ENCODE peak calls at places on chromosomes 1 and 21, in six cellular contexts. One of them, this sample, is unnamed.

GRCh38 chr1:84122780-84123382 is 21.2 kb upstream of the PRKACB start:
- DNase-seq in ELR: peak
- DNase-seq in lower leg skin: no peak
- DNase-seq in GM23248: peak
- DNase-seq in H1: no peak
- DNase-seq in uterus: peak
- DNase-seq in this sample: no peak

GRCh38 chr1:224519874-224520273 is 85.3 kb upstream of the WDR26 start:
- DNase-seq in ELR: no peak
- DNase-seq in uterus: no peak
- DNase-seq in GM23248: peak
- DNase-seq in lower leg skin: no peak
- DNase-seq in H1: no peak
- DNase-seq in this sample: no peak

GRCh38 chr1:107870691-107871090 is 94.3 kb downstream of the VAV3 start:
- DNase-seq in GM23248: peak
- DNase-seq in uterus: no peak
- DNase-seq in H1: no peak
- DNase-seq in ELR: no peak
- DNase-seq in lower leg skin: no peak
- DNase-seq in this sample: no peak

GRCh38 chr1:9181176-9181906 is 52.4 kb upstream of the GPR157 start:
- DNase-seq in uterus: peak
- DNase-seq in lower leg skin: peak
- DNase-seq in H1: no peak
- DNase-seq in GM23248: peak
- DNase-seq in ELR: peak
- DNase-seq in this sample: peak

GRCh38 chr1:98709906-98710305 is 48.4 kb downstream of the SNX7 start:
- DNase-seq in lower leg skin: no peak
- DNase-seq in H1: no peak
- DNase-seq in ELR: no peak
- DNase-seq in GM23248: no peak
- DNase-seq in uterus: no peak
- DNase-seq in this sample: no peak

GRCh38 chr1:99305626-99306025 is 41.3 kb downstream of the PLPPR4 start:
- DNase-seq in GM23248: peak
- DNase-seq in uterus: no peak
- DNase-seq in lower leg skin: no peak
- DNase-seq in H1: no peak
- DNase-seq in ELR: peak
- DNase-seq in this sample: no peak

GRCh38 chr1:12031039-12031980 is 12.0 kb downstream of the MIIP start:
- DNase-seq in lower leg skin: no peak
- DNase-seq in GM23248: peak
- DNase-seq in H1: no peak
- DNase-seq in ELR: peak
- DNase-seq in uterus: no peak
- DNase-seq in this sample: peak

GRCh38 chr1:5516756-5517155 is 475.5 kb downstream of the NPHP4 start:
- DNase-seq in ELR: no peak
- DNase-seq in H1: no peak
- DNase-seq in lower leg skin: peak
- DNase-seq in GM23248: no peak
- DNase-seq in uterus: no peak
- DNase-seq in this sample: no peak

GRCh38 chr21:21688877-21689276 is 690.7 kb downstream of the NCAM2 start:
- DNase-seq in ELR: peak
- DNase-seq in lower leg skin: no peak
- DNase-seq in H1: peak
- DNase-seq in GM23248: peak
- DNase-seq in uterus: no peak
- DNase-seq in this sample: no peak

GRCh38 chr1:235844776-235845175 is 21.9 kb downstream of the LYST start:
- DNase-seq in ELR: no peak
- DNase-seq in lower leg skin: no peak
- DNase-seq in H1: no peak
- DNase-seq in GM23248: no peak
- DNase-seq in uterus: no peak
- DNase-seq in this sample: no peak

GRCh38 chr1:33876970-33877680 is 13.2 kb downstream of the HMGB4 start:
- DNase-seq in uterus: no peak
- DNase-seq in ELR: no peak
- DNase-seq in lower leg skin: no peak
- DNase-seq in H1: no peak
- DNase-seq in GM23248: peak
- DNase-seq in this sample: no peak

GRCh38 chr1:58932820-58933598 is 149.2 kb upstream of the JUN start:
- DNase-seq in lower leg skin: no peak
- DNase-seq in uterus: no peak
- DNase-seq in ELR: peak
- DNase-seq in GM23248: peak
- DNase-seq in H1: no peak
- DNase-seq in this sample: no peak

GRCh38 chr1:52635321-52636089 is 2.5 kb downstream of the SHISAL2A start:
- DNase-seq in uterus: no peak
- DNase-seq in lower leg skin: no peak
- DNase-seq in GM23248: no peak
- DNase-seq in ELR: no peak
- DNase-seq in H1: no peak
- DNase-seq in this sample: no peak

GRCh38 chr1:68227598-68227997 is 4.7 kb downstream of the WLS start:
- DNase-seq in ELR: no peak
- DNase-seq in GM23248: no peak
- DNase-seq in lower leg skin: no peak
- DNase-seq in uterus: no peak
- DNase-seq in H1: no peak
- DNase-seq in this sample: no peak

GRCh38 chr1:109079240-109079622 is 3.4 kb upstream of the TAF13 start:
- DNase-seq in H1: no peak
- DNase-seq in lower leg skin: no peak
- DNase-seq in ELR: no peak
- DNase-seq in GM23248: no peak
- DNase-seq in uterus: no peak
- DNase-seq in this sample: no peak

GRCh38 chr1:64680601-64681000 is 64.3 kb upstream of the RAVER2 start:
- DNase-seq in uterus: no peak
- DNase-seq in GM23248: no peak
- DNase-seq in ELR: no peak
- DNase-seq in lower leg skin: no peak
- DNase-seq in H1: no peak
- DNase-seq in this sample: no peak

GRCh38 chr1:1616838-1617237 is 1.5 kb downstream of the MIB2 start:
- DNase-seq in ELR: no peak
- DNase-seq in uterus: no peak
- DNase-seq in H1: no peak
- DNase-seq in GM23248: no peak
- DNase-seq in lower leg skin: no peak
- DNase-seq in this sample: no peak

GRCh38 chr21:42002421-42002958 is 7.7 kb downstream of the ZBTB21 start:
- DNase-seq in lower leg skin: no peak
- DNase-seq in uterus: no peak
- DNase-seq in GM23248: peak
- DNase-seq in H1: no peak
- DNase-seq in ELR: peak
- DNase-seq in this sample: no peak

GRCh38 chr1:163796394-163796821 is 474.7 kb downstream of the NUF2 start:
- DNase-seq in uterus: no peak
- DNase-seq in H1: no peak
- DNase-seq in GM23248: peak
- DNase-seq in lower leg skin: no peak
- DNase-seq in ELR: no peak
- DNase-seq in this sample: no peak

GRCh38 chr1:118947003-118947765 is 41.0 kb downstream of the TBX15 start:
- DNase-seq in uterus: no peak
- DNase-seq in lower leg skin: no peak
- DNase-seq in GM23248: peak
- DNase-seq in H1: no peak
- DNase-seq in ELR: peak
- DNase-seq in this sample: no peak

GRCh38 chr1:1212780-1213152 is 1.2 kb downstream of the TNFRSF4 start:
- DNase-seq in uterus: no peak
- DNase-seq in H1: no peak
- DNase-seq in ELR: no peak
- DNase-seq in lower leg skin: no peak
- DNase-seq in GM23248: no peak
- DNase-seq in this sample: no peak

GRCh38 chr1:83998599-83999315 is at the start of gene TTLL7:
- DNase-seq in H1: no peak
- DNase-seq in ELR: peak
- DNase-seq in uterus: peak
- DNase-seq in GM23248: peak
- DNase-seq in lower leg skin: peak
- DNase-seq in this sample: peak

GRCh38 chr1:234476172-234476571 is 2.8 kb downstream of the TARBP1 start:
- DNase-seq in lower leg skin: no peak
- DNase-seq in GM23248: no peak
- DNase-seq in ELR: no peak
- DNase-seq in H1: no peak
- DNase-seq in uterus: no peak
- DNase-seq in this sample: no peak

GRCh38 chr1:113871597-113872113 is at the start of gene PTPN22:
- DNase-seq in uterus: no peak
- DNase-seq in GM23248: peak
- DNase-seq in H1: no peak
- DNase-seq in ELR: peak
- DNase-seq in lower leg skin: no peak
- DNase-seq in this sample: no peak

GRCh38 chr1:94296018-94296417 is 58.6 kb upstream of the ARHGAP29 start:
- DNase-seq in uterus: peak
- DNase-seq in H1: no peak
- DNase-seq in ELR: peak
- DNase-seq in GM23248: peak
- DNase-seq in lower leg skin: no peak
- DNase-seq in this sample: no peak

GRCh38 chr1:85581138-85581801 is 709 bp downstream of the CCN1 start:
- DNase-seq in lower leg skin: peak
- DNase-seq in uterus: peak
- DNase-seq in GM23248: peak
- DNase-seq in H1: no peak
- DNase-seq in ELR: peak
- DNase-seq in this sample: peak

GRCh38 chr1:204990059-204990664 is 52.9 kb upstream of the CNTN2 start:
- DNase-seq in uterus: no peak
- DNase-seq in lower leg skin: no peak
- DNase-seq in GM23248: no peak
- DNase-seq in H1: no peak
- DNase-seq in ELR: peak
- DNase-seq in this sample: no peak

GRCh38 chr1:205429742-205430464 is 8.0 kb upstream of the LEMD1 start:
- DNase-seq in H1: no peak
- DNase-seq in GM23248: no peak
- DNase-seq in lower leg skin: peak
- DNase-seq in uterus: no peak
- DNase-seq in ELR: no peak
- DNase-seq in this sample: no peak

GRCh38 chr1:50959303-50959912 is 659 bp downstream of the FAF1 start:
- DNase-seq in H1: no peak
- DNase-seq in lower leg skin: peak
- DNase-seq in uterus: no peak
- DNase-seq in ELR: peak
- DNase-seq in GM23248: peak
- DNase-seq in this sample: no peak

This sample was measured in NCI-H1930.